ENCODE peak calls at places on chromosome 9, in eight cellular contexts. L is osteoblast, G is dorsolateral prefrontal cortex, C is HCT116, P is heart left ventricle, I is OCI-LY7, Q is left ventricle myocardium inferior, W is esophagus squamous epithelium. J is an unnamed sample.
A peak's percentile ranks its signal among the peaks of the same experiment; 100 is the strongest.

GRCh38 chr9:127133739-127134167 is 11.3 kb upstream of the ANGPTL2 start:
- DNase-seq in L (peak; percentile 95), W (no peak), I (no peak), C (no peak), G (peak; percentile 67), P (peak; percentile 74), Q (peak; percentile 73), J (no peak)

GRCh38 chr9:120916573-120916972 is 10.0 kb downstream of the TRAF1 start:
- DNase-seq in W (no peak), G (peak; percentile 58), Q (peak; percentile 71), C (no peak), I (no peak), P (peak; percentile 65), L (no peak), J (no peak)

GRCh38 chr9:100216178-100216787 is 117.2 kb downstream of the INVS start:
- DNase-seq in L (no peak), G (no peak), W (no peak), P (peak; percentile 27), Q (no peak), C (peak; percentile 28), I (peak; percentile 73), J (no peak)

GRCh38 chr9:126532489-126532888 is 81.2 kb upstream of the LMX1B start:
- DNase-seq in Q (no peak), I (no peak), L (peak; percentile 67), P (no peak), G (no peak), W (no peak), C (no peak), J (no peak)

GRCh38 chr9:128374221-128374675 is 3.1 kb downstream of the URM1 start:
- DNase-seq in G (peak; percentile 65), W (no peak), C (no peak), L (peak; percentile 46), Q (no peak), I (no peak), P (no peak), J (no peak)

GRCh38 chr9:98998441-98999151 is 54.9 kb downstream of the COL15A1 start:
- DNase-seq in P (peak; percentile 91), G (peak; percentile 78), I (peak; percentile 56), W (no peak), C (peak; percentile 54), L (peak; percentile 93), Q (peak; percentile 89), J (peak; percentile 49)

GRCh38 chr9:98380065-98380681 is 124.7 kb upstream of the TBC1D2 start:
- DNase-seq in Q (no peak), I (peak; percentile 75), P (no peak), L (no peak), C (no peak), G (no peak), W (no peak), J (peak; percentile 18)

GRCh38 chr9:110252509-110253139 is 3.7 kb downstream of the TXN start:
- DNase-seq in W (no peak), Q (no peak), L (no peak), P (no peak), C (no peak), G (no peak), I (no peak), J (no peak)

GRCh38 chr9:14315754-14316573 is 2.0 kb upstream of the NFIB start:
- DNase-seq in C (no peak), P (peak; percentile 49), Q (peak; percentile 35), L (peak; percentile 87), G (no peak), W (no peak), I (no peak), J (no peak)

GRCh38 chr9:2039294-2040180 is 24.4 kb downstream of the SMARCA2 start:
- DNase-seq in W (no peak), P (peak; percentile 34), L (no peak), G (no peak), Q (no peak), I (no peak), C (no peak), J (no peak)

GRCh38 chr9:135329571-135330306 is 149.8 kb upstream of the PPP1R26 start:
- DNase-seq in L (peak; percentile 22), W (no peak), G (peak; percentile 10), P (no peak), C (no peak), Q (no peak), I (no peak), J (no peak)

GRCh38 chr9:124008855-124009834 is 2.4 kb upstream of the LHX2 start:
- DNase-seq in G (no peak), C (no peak), Q (no peak), I (no peak), W (no peak), L (peak; percentile 86), P (no peak), J (peak; percentile 71)

GRCh38 chr9:79134654-79135053 is 437.1 kb upstream of the TLE4 start:
- DNase-seq in I (peak; percentile 2), C (peak; percentile 12), P (no peak), Q (no peak), G (no peak), W (no peak), L (no peak), J (no peak)

GRCh38 chr9:92289708-92290390 is 3.6 kb downstream of the IARS1 start:
- DNase-seq in I (no peak), C (no peak), P (no peak), Q (no peak), G (no peak), L (no peak), W (no peak), J (no peak)

GRCh38 chr9:79573697-79573976 is 1.9 kb downstream of the TLE4 start:
- DNase-seq in W (no peak), I (no peak), C (no peak), Q (no peak), G (no peak), L (no peak), P (no peak), J (no peak)

GRCh38 chr9:107284636-107285035 is 1.6 kb downstream of the RAD23B start:
- DNase-seq in G (no peak), L (no peak), Q (no peak), I (peak; percentile 26), C (no peak), P (no peak), W (no peak), J (peak; percentile 9)

GRCh38 chr9:107282759-107283620 is at the start of gene RAD23B:
- DNase-seq in C (peak; percentile 94), L (peak; percentile 96), G (peak; percentile 95), Q (peak; percentile 98), I (peak; percentile 97), P (peak; percentile 99), W (peak; percentile 87), J (peak; percentile 97)

GRCh38 chr9:107286057-107286456 is 3.0 kb downstream of the RAD23B start:
- DNase-seq in L (no peak), P (no peak), C (no peak), Q (no peak), I (no peak), G (no peak), W (no peak), J (no peak)

GRCh38 chr9:107283621-107284616 is 840 bp downstream of the RAD23B start:
- DNase-seq in W (no peak), C (peak; percentile 51), I (peak; percentile 89), Q (peak; percentile 72), L (peak; percentile 77), G (peak; percentile 33), P (peak; percentile 83), J (peak; percentile 87)

DNA sequence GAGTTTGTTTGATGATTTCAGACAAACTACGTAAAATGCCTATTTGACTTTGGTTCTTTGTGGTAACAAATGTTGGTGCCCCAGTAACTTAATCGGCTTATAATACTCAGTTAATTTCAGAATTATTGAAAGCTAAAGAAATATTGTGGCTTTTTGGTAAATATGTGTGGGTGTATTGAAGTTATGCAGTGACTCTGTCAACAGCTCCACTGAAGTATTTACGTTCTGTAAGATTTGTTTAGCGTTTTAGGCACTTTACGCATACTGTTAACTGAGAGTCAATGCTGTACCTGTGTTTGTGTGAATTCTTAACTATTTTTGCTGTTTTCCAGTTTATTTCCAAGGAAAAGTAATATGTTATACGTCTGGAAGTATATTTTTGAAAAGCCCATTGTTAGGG is 2.2 kb downstream of the RAD23B start:
- DNase-seq in Q (no peak), W (no peak), P (no peak), G (no peak), C (no peak), I (no peak), L (no peak), J (no peak)
- H3K4me3 ChIP-seq in Q (peak overlapping the region; percentile 97), W (peak overlapping the region; percentile 98), P (peak overlapping the region; percentile 99), G (peak overlapping the region; percentile 96), C (peak overlapping the region; percentile 95), I (peak overlapping the region; percentile 94), L (peak overlapping the region; percentile 93), J (peak overlapping the region; percentile 96)

GRCh38 chr9:114341152-114341830 is 11.6 kb downstream of the ORM2 start:
- DNase-seq in Q (no peak), W (no peak), I (no peak), C (no peak), G (no peak), L (no peak), P (no peak), J (no peak)

GRCh38 chr9:114338187-114338586 is 8.5 kb downstream of the ORM2 start:
- DNase-seq in P (no peak), W (no peak), C (no peak), G (no peak), Q (no peak), I (no peak), L (no peak), J (no peak)

GRCh38 chr9:114336699-114337395 is 7.2 kb downstream of the ORM2 start:
- DNase-seq in W (no peak), Q (no peak), C (no peak), L (no peak), G (no peak), P (no peak), I (no peak), J (no peak)

GRCh38 chr9:114341991-114342390 is 12.3 kb downstream of the ORM2 start:
- DNase-seq in P (no peak), W (no peak), L (no peak), I (no peak), C (no peak), Q (no peak), G (no peak), J (no peak)

GRCh38 chr9:114339130-114339908 is 9.7 kb downstream of the ORM2 start:
- DNase-seq in P (no peak), C (no peak), W (no peak), L (peak; percentile 98), Q (peak; percentile 32), I (peak; percentile 71), G (no peak), J (peak; percentile 69)
- TF ChIP-seq CTCF in P (peak; percentile 75), C (peak; percentile 42), W (peak; percentile 72), L (peak; percentile 98), Q (peak; percentile 79), I (peak; percentile 99), G (peak; percentile 73), J (peak; percentile 89)

GRCh38 chr9:114276908-114277821 is 45.7 kb upstream of the ORM1 start:
- DNase-seq in W (no peak), I (no peak), L (peak; percentile 98), C (no peak), G (no peak), Q (peak; percentile 7), P (peak; percentile 12), J (no peak)
- H3K4me3 ChIP-seq in W (no peak overlapping the region), I (no peak overlapping the region), L (no peak overlapping the region), C (no peak overlapping the region), G (no peak overlapping the region), Q (no peak overlapping the region), P (no peak overlapping the region), J (no peak overlapping the region)

DNA sequence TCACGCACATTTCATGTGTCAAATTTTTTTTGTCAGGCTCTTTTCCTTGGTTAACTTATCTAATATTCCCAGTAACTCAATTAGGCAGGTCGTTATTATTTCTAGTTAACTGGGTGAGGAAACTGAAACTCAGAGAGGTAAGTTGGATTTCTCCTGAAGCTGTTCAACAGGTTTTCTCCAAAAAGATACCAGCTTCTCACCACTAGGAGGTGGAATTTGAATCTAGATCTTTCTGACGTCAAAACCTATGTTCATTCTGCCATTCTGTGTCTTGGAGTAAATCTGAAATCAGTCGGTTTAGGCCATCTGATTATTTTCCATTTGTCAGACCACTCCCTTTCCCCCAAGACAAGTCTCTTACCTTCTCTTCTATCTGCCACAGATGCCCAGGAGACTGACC is 572.9 kb downstream of the ACTL7B start:
- DNase-seq in Q (no peak), I (no peak), L (no peak), C (no peak), W (no peak), P (no peak), G (no peak), J (no peak)
- TF ChIP-seq CTCF in Q (peak; percentile 31), I (peak; percentile 24), L (peak; percentile 49), C (no peak), W (no peak), P (peak; percentile 23), G (no peak), J (peak; percentile 29)

J was measured in GM06990.